ENCODE peak calls at places on chromosome 4, in nine cellular contexts. One of them, this sample, is unnamed.

GRCh38 chr4:53917719-53918118 is 146.7 kb downstream of the CHIC2 start:
- DNase-seq in prostate gland: no peak
- DNase-seq in HepG2: no peak
- DNase-seq in K562: no peak
- DNase-seq in transverse colon: no peak
- DNase-seq in cardiac fibroblast: peak
- DNase-seq in Panc1: no peak
- DNase-seq in lung: no peak
- DNase-seq in mucosa of descending colon: no peak
- DNase-seq in this sample: no peak

GRCh38 chr4:45453258-45453841 is 670.5 kb downstream of the GABRG1 start:
- DNase-seq in transverse colon: no peak
- DNase-seq in lung: no peak
- DNase-seq in K562: no peak
- DNase-seq in HepG2: peak
- DNase-seq in mucosa of descending colon: no peak
- DNase-seq in Panc1: peak
- DNase-seq in prostate gland: no peak
- DNase-seq in cardiac fibroblast: peak
- DNase-seq in this sample: peak

GRCh38 chr4:47577779-47578553 is 92.9 kb downstream of the ATP10D start:
- DNase-seq in HepG2: no peak
- DNase-seq in mucosa of descending colon: no peak
- DNase-seq in cardiac fibroblast: peak
- DNase-seq in lung: no peak
- DNase-seq in K562: no peak
- DNase-seq in transverse colon: no peak
- DNase-seq in Panc1: no peak
- DNase-seq in prostate gland: no peak
- DNase-seq in this sample: no peak

GRCh38 chr4:139599076-139599475 is 43.1 kb upstream of the SETD7 start:
- DNase-seq in cardiac fibroblast: no peak
- DNase-seq in lung: no peak
- DNase-seq in HepG2: no peak
- DNase-seq in transverse colon: no peak
- DNase-seq in mucosa of descending colon: no peak
- DNase-seq in prostate gland: no peak
- DNase-seq in Panc1: no peak
- DNase-seq in K562: no peak
- DNase-seq in this sample: no peak

GRCh38 chr4:160826339-160826679 is 1337.5 kb downstream of the FSTL5 start:
- DNase-seq in transverse colon: no peak
- DNase-seq in HepG2: no peak
- DNase-seq in prostate gland: no peak
- DNase-seq in lung: no peak
- DNase-seq in mucosa of descending colon: no peak
- DNase-seq in cardiac fibroblast: no peak
- DNase-seq in Panc1: no peak
- DNase-seq in K562: no peak
- DNase-seq in this sample: no peak

GRCh38 chr4:19961092-19961491 is 290.6 kb upstream of the SLIT2 start:
- DNase-seq in mucosa of descending colon: no peak
- DNase-seq in Panc1: no peak
- DNase-seq in prostate gland: no peak
- DNase-seq in HepG2: no peak
- DNase-seq in K562: no peak
- DNase-seq in transverse colon: no peak
- DNase-seq in lung: no peak
- DNase-seq in cardiac fibroblast: peak
- DNase-seq in this sample: no peak

GRCh38 chr4:112523764-112524505 is 8.0 kb upstream of the NEUROG2 start:
- DNase-seq in Panc1: no peak
- DNase-seq in cardiac fibroblast: peak
- DNase-seq in prostate gland: no peak
- DNase-seq in mucosa of descending colon: peak
- DNase-seq in lung: peak
- DNase-seq in transverse colon: peak
- DNase-seq in HepG2: peak
- DNase-seq in K562: peak
- DNase-seq in this sample: peak

GRCh38 chr4:40702800-40703151 is 47.0 kb upstream of the NSUN7 start:
- DNase-seq in HepG2: no peak
- DNase-seq in cardiac fibroblast: no peak
- DNase-seq in mucosa of descending colon: no peak
- DNase-seq in K562: no peak
- DNase-seq in Panc1: no peak
- DNase-seq in transverse colon: no peak
- DNase-seq in prostate gland: no peak
- DNase-seq in lung: no peak
- DNase-seq in this sample: no peak

GRCh38 chr4:12270546-12270945 is 841.9 kb upstream of the HS3ST1 start:
- DNase-seq in lung: no peak
- DNase-seq in HepG2: no peak
- DNase-seq in cardiac fibroblast: peak
- DNase-seq in Panc1: no peak
- DNase-seq in transverse colon: no peak
- DNase-seq in prostate gland: no peak
- DNase-seq in mucosa of descending colon: no peak
- DNase-seq in K562: no peak
- DNase-seq in this sample: no peak

GRCh38 chr4:7863911-7864681 is 75.6 kb downstream of the AFAP1 start:
- DNase-seq in mucosa of descending colon: no peak
- DNase-seq in Panc1: no peak
- DNase-seq in prostate gland: no peak
- DNase-seq in HepG2: peak
- DNase-seq in K562: no peak
- DNase-seq in cardiac fibroblast: no peak
- DNase-seq in lung: no peak
- DNase-seq in transverse colon: no peak
- DNase-seq in this sample: peak

GRCh38 chr4:84855774-84856173 is 110.7 kb downstream of the WDFY3 start:
- DNase-seq in K562: no peak
- DNase-seq in HepG2: peak
- DNase-seq in cardiac fibroblast: peak
- DNase-seq in mucosa of descending colon: no peak
- DNase-seq in prostate gland: peak
- DNase-seq in lung: no peak
- DNase-seq in transverse colon: no peak
- DNase-seq in Panc1: no peak
- DNase-seq in this sample: no peak

GRCh38 chr4:79164961-79165610 is 160.8 kb downstream of the NAA11 start:
- DNase-seq in Panc1: no peak
- DNase-seq in transverse colon: no peak
- DNase-seq in HepG2: no peak
- DNase-seq in K562: no peak
- DNase-seq in prostate gland: no peak
- DNase-seq in cardiac fibroblast: no peak
- DNase-seq in mucosa of descending colon: no peak
- DNase-seq in lung: no peak
- DNase-seq in this sample: no peak

GRCh38 chr4:2923141-2923551 is 40.1 kb downstream of the NOP14 start:
- DNase-seq in cardiac fibroblast: peak
- DNase-seq in mucosa of descending colon: peak
- DNase-seq in HepG2: no peak
- DNase-seq in transverse colon: no peak
- DNase-seq in K562: no peak
- DNase-seq in lung: no peak
- DNase-seq in Panc1: no peak
- DNase-seq in prostate gland: no peak
- DNase-seq in this sample: no peak

GRCh38 chr4:82758701-82759685 is 39.6 kb downstream of the SCD5 start:
- DNase-seq in prostate gland: no peak
- DNase-seq in mucosa of descending colon: no peak
- DNase-seq in cardiac fibroblast: no peak
- DNase-seq in transverse colon: no peak
- DNase-seq in lung: no peak
- DNase-seq in Panc1: no peak
- DNase-seq in HepG2: no peak
- DNase-seq in K562: no peak
- DNase-seq in this sample: no peak

GRCh38 chr4:159051245-159052071 is 51.4 kb upstream of the RAPGEF2 start:
- DNase-seq in lung: no peak
- DNase-seq in mucosa of descending colon: no peak
- DNase-seq in K562: no peak
- DNase-seq in transverse colon: no peak
- DNase-seq in cardiac fibroblast: no peak
- DNase-seq in HepG2: no peak
- DNase-seq in prostate gland: no peak
- DNase-seq in Panc1: no peak
- DNase-seq in this sample: peak

GRCh38 chr4:159224412-159224811 is 121.5 kb downstream of the RAPGEF2 start:
- DNase-seq in prostate gland: no peak
- DNase-seq in cardiac fibroblast: no peak
- DNase-seq in lung: no peak
- DNase-seq in HepG2: peak
- DNase-seq in K562: no peak
- DNase-seq in Panc1: no peak
- DNase-seq in mucosa of descending colon: no peak
- DNase-seq in transverse colon: no peak
- DNase-seq in this sample: no peak

DNA sequence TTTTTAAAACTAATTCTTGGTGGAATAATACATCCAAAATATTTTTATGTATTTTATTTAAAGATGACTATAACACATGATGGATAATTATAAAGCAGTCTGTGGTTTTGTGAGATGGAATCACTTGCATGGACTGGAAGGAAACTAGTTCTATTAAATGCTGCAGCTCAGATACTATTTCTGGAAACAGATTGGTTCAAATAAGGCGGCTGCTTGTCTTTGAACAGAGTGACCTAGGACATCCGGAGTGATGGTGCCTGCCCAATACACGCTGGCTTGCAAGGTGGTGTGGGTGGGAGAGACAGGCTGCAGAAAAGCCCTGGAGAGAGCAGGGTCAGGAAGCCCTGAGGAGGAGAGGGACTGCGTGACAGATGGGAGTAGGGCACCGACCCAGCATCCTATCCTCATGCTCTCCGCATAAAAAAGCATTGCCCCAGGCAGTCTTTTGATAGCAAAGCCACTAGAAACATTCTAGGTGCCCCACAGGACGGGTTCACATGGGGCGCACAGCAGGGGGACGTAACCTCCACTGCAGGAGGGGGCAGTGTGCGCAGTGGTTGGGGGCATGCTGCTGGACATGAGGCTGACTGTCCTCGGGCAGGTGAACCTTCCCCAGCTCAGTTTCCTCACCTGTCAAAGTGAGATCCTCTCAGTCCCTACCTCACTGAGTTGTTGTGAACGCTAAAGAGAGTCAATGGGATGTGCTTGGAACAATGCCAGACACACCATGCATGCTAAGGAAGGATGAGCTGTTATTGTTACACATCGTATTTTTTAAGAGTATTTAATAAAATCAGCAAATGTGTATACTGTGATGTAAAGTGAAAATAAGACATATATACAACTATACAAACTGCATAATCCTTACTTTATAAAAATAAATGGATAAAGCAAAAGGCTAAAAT is 71.3 kb downstream of the EVC2 start:
- DNase-seq in HepG2: no peak
- DNase-seq in cardiac fibroblast: peak
- DNase-seq in K562: no peak
- DNase-seq in lung: no peak
- DNase-seq in mucosa of descending colon: no peak
- DNase-seq in Panc1: no peak
- DNase-seq in prostate gland: no peak
- DNase-seq in transverse colon: no peak
- DNase-seq in this sample: no peak
- TF ChIP-seq CTCF in HepG2: no peak
- TF ChIP-seq CTCF in cardiac fibroblast: no peak
- TF ChIP-seq CTCF in K562: no peak
- TF ChIP-seq CTCF in lung: no peak
- TF ChIP-seq CTCF in mucosa of descending colon: no peak
- TF ChIP-seq CTCF in Panc1: no peak
- TF ChIP-seq CTCF in prostate gland: no peak
- TF ChIP-seq CTCF in transverse colon: no peak
- TF ChIP-seq CTCF in this sample: no peak

DNA sequence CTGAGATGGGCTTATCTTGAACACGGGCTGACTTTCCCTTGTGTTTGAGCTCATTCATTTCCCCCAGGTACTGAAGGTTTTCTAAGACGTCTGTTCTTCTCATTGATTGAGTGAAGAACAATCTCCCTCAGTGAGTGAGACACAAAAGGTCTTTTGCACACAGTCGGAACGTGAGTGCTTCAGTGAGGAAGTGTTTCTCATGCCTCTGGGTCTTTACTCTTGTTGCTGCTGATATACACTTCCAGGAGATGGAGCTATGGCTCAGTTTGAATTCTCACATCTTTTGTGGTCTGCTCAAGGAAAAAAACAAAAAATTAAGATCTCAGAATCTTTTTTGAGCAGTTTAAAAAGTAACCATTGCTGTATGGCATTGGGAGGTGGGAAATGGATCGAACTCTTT is 981.9 kb upstream of the TENM3 start:
- DNase-seq in K562: no peak
- DNase-seq in mucosa of descending colon: no peak
- DNase-seq in HepG2: no peak
- DNase-seq in cardiac fibroblast: no peak
- DNase-seq in prostate gland: no peak
- DNase-seq in lung: no peak
- DNase-seq in transverse colon: no peak
- DNase-seq in Panc1: no peak
- DNase-seq in this sample: no peak
- TF ChIP-seq CTCF in K562: no peak
- TF ChIP-seq CTCF in mucosa of descending colon: no peak
- TF ChIP-seq CTCF in HepG2: no peak
- TF ChIP-seq CTCF in cardiac fibroblast: no peak
- TF ChIP-seq CTCF in prostate gland: no peak
- TF ChIP-seq CTCF in lung: no peak
- TF ChIP-seq CTCF in transverse colon: no peak
- TF ChIP-seq CTCF in Panc1: peak
- TF ChIP-seq CTCF in this sample: no peak

GRCh38 chr4:62408467-62408866 is 1208.3 kb downstream of the ADGRL3 start:
- DNase-seq in lung: no peak
- DNase-seq in K562: no peak
- DNase-seq in cardiac fibroblast: no peak
- DNase-seq in HepG2: no peak
- DNase-seq in transverse colon: no peak
- DNase-seq in Panc1: no peak
- DNase-seq in mucosa of descending colon: no peak
- DNase-seq in prostate gland: no peak
- DNase-seq in this sample: no peak
- TF ChIP-seq CTCF in lung: no peak
- TF ChIP-seq CTCF in K562: no peak
- TF ChIP-seq CTCF in cardiac fibroblast: no peak
- TF ChIP-seq CTCF in HepG2: no peak
- TF ChIP-seq CTCF in transverse colon: no peak
- TF ChIP-seq CTCF in Panc1: no peak
- TF ChIP-seq CTCF in mucosa of descending colon: no peak
- TF ChIP-seq CTCF in prostate gland: no peak
- TF ChIP-seq CTCF in this sample: no peak

GRCh38 chr4:1907848-1908525 is 36.8 kb downstream of the NSD2 start:
- DNase-seq in cardiac fibroblast: no peak
- DNase-seq in HepG2: no peak
- DNase-seq in K562: no peak
- DNase-seq in transverse colon: peak
- DNase-seq in Panc1: no peak
- DNase-seq in lung: no peak
- DNase-seq in prostate gland: peak
- DNase-seq in mucosa of descending colon: no peak
- DNase-seq in this sample: no peak

DNA sequence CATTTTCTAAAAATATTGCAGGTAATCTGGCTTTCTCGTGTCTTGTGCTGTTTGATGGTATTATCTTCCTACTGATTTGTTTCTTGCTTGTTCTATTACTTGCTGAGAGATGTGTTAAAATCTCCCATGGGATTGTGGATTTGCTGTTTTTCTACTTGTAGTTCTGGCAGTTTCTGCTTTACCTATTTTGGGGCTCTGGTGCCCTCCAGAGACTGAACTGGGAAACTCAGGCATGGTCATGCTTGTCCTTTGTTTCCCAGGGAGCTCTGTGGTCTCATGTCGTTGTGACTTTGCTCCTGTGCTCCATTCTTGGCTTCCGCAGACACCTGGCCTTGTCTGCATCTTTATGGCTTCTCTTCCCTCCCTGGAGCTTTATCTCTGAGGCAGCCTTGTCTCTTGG is 39.5 kb downstream of the NSD2 start:
- DNase-seq in K562: peak
- DNase-seq in lung: no peak
- DNase-seq in Panc1: no peak
- DNase-seq in HepG2: peak
- DNase-seq in prostate gland: peak
- DNase-seq in cardiac fibroblast: peak
- DNase-seq in transverse colon: peak
- DNase-seq in mucosa of descending colon: no peak
- DNase-seq in this sample: no peak
- TF ChIP-seq CTCF in K562: peak
- TF ChIP-seq CTCF in lung: peak
- TF ChIP-seq CTCF in Panc1: peak
- TF ChIP-seq CTCF in HepG2: peak
- TF ChIP-seq CTCF in prostate gland: no peak
- TF ChIP-seq CTCF in cardiac fibroblast: peak
- TF ChIP-seq CTCF in transverse colon: peak
- TF ChIP-seq CTCF in mucosa of descending colon: no peak
- TF ChIP-seq CTCF in this sample: no peak

This sample was measured in GM13976.